ENCODE peak calls at places on chromosomes 16 and 17, in six cellular contexts. W is upper lobe of left lung, P is A549, O is HCT116, U is heart left ventricle, F is right lobe of liver. N is an unnamed sample.

GRCh38 chr17:37520174-37520573 is 30.5 kb downstream of the DUSP14 start:
- ATAC-seq in O (no peak), F (no peak), W (no peak), P (peak; percentile 32), U (no peak), N (no peak)

GRCh38 chr17:80316927-80317705 is 56.5 kb downstream of the RNF213 start:
- ATAC-seq in P (peak; percentile 56), U (peak; percentile 69), O (no peak), F (peak; percentile 42), W (no peak), N (no peak)

GRCh38 chr17:31431795-31432658 is 40.6 kb downstream of the RAB11FIP4 start:
- ATAC-seq in P (no peak), O (no peak), W (no peak), U (no peak), F (no peak), N (no peak)

GRCh38 chr16:56048425-56049100 is 142.7 kb upstream of the GNAO1 start:
- ATAC-seq in P (no peak), U (no peak), O (no peak), W (no peak), F (peak; percentile 33), N (no peak)

GRCh38 chr17:45003877-45004276 is 35.8 kb upstream of the C1QL1 start:
- ATAC-seq in P (no peak), O (no peak), W (no peak), U (no peak), F (no peak), N (no peak)

GRCh38 chr16:2388875-2389433 is 40.3 kb upstream of the CCNF start:
- ATAC-seq in W (no peak), F (peak; percentile 99), O (no peak), U (no peak), P (peak; percentile 50), N (no peak)

GRCh38 chr16:64455275-64455674 is 666.6 kb downstream of the CDH11 start:
- ATAC-seq in O (no peak), P (no peak), W (no peak), U (no peak), F (no peak), N (no peak)

GRCh38 chr16:73671102-73671501 is 623.2 kb upstream of the ZFHX3 start:
- ATAC-seq in F (no peak), P (no peak), O (no peak), W (no peak), U (no peak), N (no peak)

GRCh38 chr16:69796285-69797118 is 34.4 kb downstream of the WWP2 start:
- ATAC-seq in O (peak; percentile 90), P (peak; percentile 94), U (peak; percentile 65), W (peak; percentile 85), F (peak; percentile 94), N (peak; percentile 78)

GRCh38 chr16:56199164-56199563 is 7.9 kb downstream of the GNAO1 start:
- ATAC-seq in P (no peak), O (no peak), W (no peak), U (no peak), F (no peak), N (no peak)

GRCh38 chr17:67071595-67071994 is 27.2 kb downstream of the CACNG1 start:
- ATAC-seq in P (no peak), W (no peak), O (no peak), F (no peak), U (no peak), N (no peak)

GRCh38 chr16:4207229-4207628 is 34.7 kb downstream of the SRL start:
- ATAC-seq in F (no peak), O (no peak), W (no peak), P (no peak), U (no peak), N (no peak)

GRCh38 chr17:65892912-65893377 is 299.0 kb downstream of the CEP112 start:
- ATAC-seq in P (no peak), O (no peak), F (no peak), U (no peak), W (no peak), N (no peak)

GRCh38 chr17:13030459-13031305 is 12.9 kb upstream of the ELAC2 start:
- ATAC-seq in W (peak; percentile 76), U (no peak), O (peak; percentile 73), F (peak; percentile 58), P (peak; percentile 79), N (no peak)

GRCh38 chr16:30136971-30137601 is 14.1 kb upstream of the MAPK3 start:
- ATAC-seq in F (peak; percentile 44), P (no peak), U (peak; percentile 37), O (no peak), W (no peak), N (no peak)

GRCh38 chr17:80765241-80766022 is 220.8 kb downstream of the RPTOR start:
- ATAC-seq in O (no peak), U (no peak), W (no peak), P (no peak), F (no peak), N (no peak)

GRCh38 chr17:15456972-15457722 is 10.3 kb downstream of the CDRT4 start:
- ATAC-seq in P (no peak), F (no peak), O (no peak), U (peak; percentile 56), W (peak; percentile 55), N (peak; percentile 87)

GRCh38 chr16:48052731-48053130 is 103.1 kb downstream of the ABCC12 start:
- ATAC-seq in W (no peak), O (no peak), P (no peak), U (no peak), F (no peak), N (no peak)

GRCh38 chr17:64120159-64120558 is 9.8 kb downstream of the ERN1 start:
- ATAC-seq in U (no peak), O (no peak), W (no peak), F (peak; percentile 5), P (no peak), N (no peak)

GRCh38 chr17:56478836-56479447 is 114.6 kb upstream of the NOG start:
- ATAC-seq in U (no peak), F (peak; percentile 46), O (peak; percentile 94), P (peak; percentile 86), W (no peak), N (no peak)

GRCh38 chr17:45863857-45864654 is 19.4 kb downstream of the SPPL2C start:
- ATAC-seq in P (no peak), W (no peak), F (no peak), O (no peak), U (no peak), N (no peak)

GRCh38 chr17:40356906-40357861 is 7.4 kb downstream of the GJD3 start:
- ATAC-seq in O (no peak), W (peak; percentile 1), U (no peak), P (no peak), F (no peak), N (no peak)

GRCh38 chr17:40360091-40360490 is 4.4 kb downstream of the GJD3 start:
- ATAC-seq in U (no peak), P (no peak), W (no peak), O (no peak), F (no peak), N (no peak)

GRCh38 chr17:40361063-40361924 is 3.2 kb downstream of the GJD3 start:
- ATAC-seq in F (no peak), O (no peak), W (no peak), P (no peak), U (no peak), N (no peak)

GRCh38 chr17:40355804-40356758 is 8.5 kb downstream of the GJD3 start:
- ATAC-seq in O (no peak), W (no peak), U (no peak), F (no peak), P (no peak), N (no peak)

GRCh38 chr17:40358323-40359038 is 6.1 kb downstream of the GJD3 start:
- ATAC-seq in W (peak; percentile 83), F (peak; percentile 61), U (peak; percentile 57), O (peak; percentile 67), P (peak; percentile 73), N (peak; percentile 76)
- TF ChIP-seq POLR2A in W (no peak), F (no peak), U (no peak), O (no peak), P (no peak), N (no peak)

GRCh38 chr16:35201151-35201550 is 1741.7 kb downstream of the TP53TG3F start:
- ATAC-seq in P (no peak), O (no peak), U (no peak), W (no peak), F (no peak), N (no peak)

GRCh38 chr16:35207059-35207999 is 1747.9 kb downstream of the TP53TG3F start:
- ATAC-seq in P (no peak), F (no peak), O (no peak), W (no peak), U (no peak), N (no peak)

GRCh38 chr16:35200662-35201061 is 1741.2 kb downstream of the TP53TG3F start:
- ATAC-seq in F (no peak), U (no peak), P (no peak), O (no peak), W (no peak), N (no peak)

GRCh38 chr16:35208001-35208935 is 1748.9 kb downstream of the TP53TG3F start:
- ATAC-seq in F (no peak), W (peak; percentile 55), O (no peak), U (no peak), P (no peak), N (no peak)

DNA sequence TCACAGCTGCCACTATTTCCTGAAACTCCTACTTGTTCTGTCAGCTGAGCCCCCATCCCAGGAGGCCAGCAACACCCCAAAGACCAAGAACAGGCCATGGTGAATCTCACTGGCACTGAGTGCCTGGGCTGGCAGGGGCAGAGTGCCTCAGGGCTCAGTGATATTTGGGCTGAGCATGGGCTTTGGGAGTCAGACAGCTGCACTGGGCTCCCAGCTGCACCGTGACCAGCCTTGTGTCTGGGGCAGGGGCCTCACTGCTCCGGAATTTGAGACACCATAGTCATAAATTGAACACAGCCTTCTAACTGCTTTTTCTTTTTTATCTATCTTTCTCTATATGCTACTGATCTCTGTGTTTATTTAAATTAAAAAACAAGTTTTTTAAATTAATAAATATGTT is 1744.2 kb downstream of the TP53TG3F start:
- ATAC-seq in F (no peak), U (no peak), W (no peak), O (no peak), P (no peak), N (no peak)
- H3K9me3 ChIP-seq in F (no peaks in the 10 kb centered on the region), U (no peaks in the 10 kb centered on the region), W (no peaks in the 10 kb centered on the region), O (peaks cover 5% of the 10 kb centered on the region), P (no peaks in the 10 kb centered on the region), N (no peaks in the 10 kb centered on the region)

DNA sequence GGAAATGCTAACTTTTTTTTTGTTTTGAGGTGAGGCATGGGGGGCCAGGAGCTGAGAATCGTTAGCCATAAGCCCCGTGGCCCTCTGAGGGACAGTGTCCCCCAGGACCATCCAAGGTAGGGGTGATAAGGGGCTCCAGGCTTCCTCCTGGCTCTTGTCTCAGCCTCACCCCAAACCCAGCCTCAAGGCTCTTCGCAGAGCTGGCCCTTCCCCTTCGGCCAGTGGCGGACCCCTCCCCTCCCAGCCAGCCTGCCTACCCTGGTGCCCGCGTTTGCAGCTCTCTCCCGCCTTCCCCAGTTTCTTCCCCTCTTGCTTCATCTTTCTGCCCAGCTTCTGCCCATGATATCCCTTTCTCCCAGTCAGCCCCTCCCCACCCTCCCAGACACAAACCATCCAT is 22.7 kb upstream of the ATP2A3 start:
- ATAC-seq in U (no peak), W (no peak), O (no peak), P (no peak), F (no peak), N (no peak)
- TF ChIP-seq CTCF in U (no peak), W (no peak), O (no peak), P (no peak), F (no peak), N (no peak)

DNA sequence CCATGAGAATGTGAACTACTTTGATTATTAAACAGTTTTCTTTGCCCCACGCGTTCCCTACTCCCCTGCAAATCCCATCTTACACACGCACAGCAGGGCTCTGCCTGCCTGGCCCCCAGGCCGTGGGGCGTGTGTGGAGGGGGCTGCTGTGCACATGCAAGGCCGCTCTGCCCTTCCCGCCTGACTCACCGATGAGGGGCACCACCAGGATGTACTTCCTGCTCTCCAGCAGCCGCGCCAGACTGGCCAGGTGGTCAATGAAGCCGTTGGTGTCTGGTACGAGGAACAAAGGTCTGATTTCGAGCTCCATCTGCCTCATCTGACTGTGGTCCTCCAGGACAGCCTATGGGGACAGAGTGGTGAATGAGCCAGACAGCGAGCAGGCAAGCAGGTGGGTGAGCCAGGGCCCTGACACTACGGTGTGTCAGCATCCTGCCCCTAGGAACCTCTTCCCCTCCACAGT is 13.7 kb downstream of the HIC1 start:
- ATAC-seq in F (no peak), P (no peak), O (no peak), W (no peak), U (no peak), N (no peak)
- TF ChIP-seq POLR2A in F (no peak), P (no peak), O (no peak), W (no peak), U (no peak), N (no peak)

N was measured in gastroesophageal sphincter.